ENCODE peak calls at places on chromosome 11, in nine cellular contexts. One of them, this sample, is unnamed.

GRCh38 chr11:46617451-46618314 is at the start of gene ATG13:
- DNase-seq in HFF-Myc: peak
- DNase-seq in HFFc6: peak
- DNase-seq in activated T-helper 1 cell treated with anti-CD3 and anti-CD28 coated beads, Interleukin-12 subunit alpha, Interleukin-12 subunit beta, Interleukin-2, Interleukin-4 antibody, amounts not matched to agents 30 ng/mL and 10 ng/mL and 1 ng/mL, durations not matched to agents 14 hours and 24 hours and 36 hours: peak
- DNase-seq in NK-92 treated with Interleukin-12 subunit alpha and Interleukin-12 subunit beta, amount 100 ng/mL, for 24 hours: peak
- DNase-seq in AG10803: peak
- DNase-seq in naive thymus-derived CD4-positive, alpha-beta T cell: peak
- DNase-seq in NCI-H2171: peak
- DNase-seq in BJ: no peak
- DNase-seq in this sample: peak

GRCh38 chr11:35752115-35752514 is 89.5 kb downstream of the TRIM44 start:
- DNase-seq in NK-92 treated with Interleukin-12 subunit alpha and Interleukin-12 subunit beta, amount 100 ng/mL, for 24 hours: no peak
- DNase-seq in AG10803: peak
- DNase-seq in BJ: no peak
- DNase-seq in HFF-Myc: no peak
- DNase-seq in HFFc6: peak
- DNase-seq in activated T-helper 1 cell treated with anti-CD3 and anti-CD28 coated beads, Interleukin-12 subunit alpha, Interleukin-12 subunit beta, Interleukin-2, Interleukin-4 antibody, amounts not matched to agents 30 ng/mL and 10 ng/mL and 1 ng/mL, durations not matched to agents 14 hours and 24 hours and 36 hours: no peak
- DNase-seq in NCI-H2171: no peak
- DNase-seq in naive thymus-derived CD4-positive, alpha-beta T cell: no peak
- DNase-seq in this sample: no peak

GRCh38 chr11:25667871-25668270 is 664.1 kb upstream of the ANO3 start:
- DNase-seq in NK-92 treated with Interleukin-12 subunit alpha and Interleukin-12 subunit beta, amount 100 ng/mL, for 24 hours: no peak
- DNase-seq in naive thymus-derived CD4-positive, alpha-beta T cell: no peak
- DNase-seq in AG10803: no peak
- DNase-seq in activated T-helper 1 cell treated with anti-CD3 and anti-CD28 coated beads, Interleukin-12 subunit alpha, Interleukin-12 subunit beta, Interleukin-2, Interleukin-4 antibody, amounts not matched to agents 30 ng/mL and 10 ng/mL and 1 ng/mL, durations not matched to agents 14 hours and 24 hours and 36 hours: no peak
- DNase-seq in BJ: no peak
- DNase-seq in HFF-Myc: no peak
- DNase-seq in NCI-H2171: no peak
- DNase-seq in HFFc6: no peak
- DNase-seq in this sample: no peak

GRCh38 chr11:129365816-129366215 is 9.8 kb upstream of the BARX2 start:
- DNase-seq in naive thymus-derived CD4-positive, alpha-beta T cell: no peak
- DNase-seq in AG10803: no peak
- DNase-seq in BJ: no peak
- DNase-seq in NK-92 treated with Interleukin-12 subunit alpha and Interleukin-12 subunit beta, amount 100 ng/mL, for 24 hours: no peak
- DNase-seq in activated T-helper 1 cell treated with anti-CD3 and anti-CD28 coated beads, Interleukin-12 subunit alpha, Interleukin-12 subunit beta, Interleukin-2, Interleukin-4 antibody, amounts not matched to agents 30 ng/mL and 10 ng/mL and 1 ng/mL, durations not matched to agents 14 hours and 24 hours and 36 hours: no peak
- DNase-seq in HFF-Myc: no peak
- DNase-seq in NCI-H2171: no peak
- DNase-seq in HFFc6: no peak
- DNase-seq in this sample: no peak

GRCh38 chr11:96187779-96188624 is 155.0 kb downstream of the MAML2 start:
- DNase-seq in activated T-helper 1 cell treated with anti-CD3 and anti-CD28 coated beads, Interleukin-12 subunit alpha, Interleukin-12 subunit beta, Interleukin-2, Interleukin-4 antibody, amounts not matched to agents 30 ng/mL and 10 ng/mL and 1 ng/mL, durations not matched to agents 14 hours and 24 hours and 36 hours: no peak
- DNase-seq in HFFc6: peak
- DNase-seq in HFF-Myc: peak
- DNase-seq in NCI-H2171: no peak
- DNase-seq in BJ: peak
- DNase-seq in AG10803: peak
- DNase-seq in NK-92 treated with Interleukin-12 subunit alpha and Interleukin-12 subunit beta, amount 100 ng/mL, for 24 hours: no peak
- DNase-seq in naive thymus-derived CD4-positive, alpha-beta T cell: no peak
- DNase-seq in this sample: no peak

GRCh38 chr11:14029971-14030531 is 67.5 kb downstream of the SPON1 start:
- DNase-seq in NCI-H2171: no peak
- DNase-seq in activated T-helper 1 cell treated with anti-CD3 and anti-CD28 coated beads, Interleukin-12 subunit alpha, Interleukin-12 subunit beta, Interleukin-2, Interleukin-4 antibody, amounts not matched to agents 30 ng/mL and 10 ng/mL and 1 ng/mL, durations not matched to agents 14 hours and 24 hours and 36 hours: no peak
- DNase-seq in HFFc6: no peak
- DNase-seq in NK-92 treated with Interleukin-12 subunit alpha and Interleukin-12 subunit beta, amount 100 ng/mL, for 24 hours: no peak
- DNase-seq in AG10803: peak
- DNase-seq in naive thymus-derived CD4-positive, alpha-beta T cell: no peak
- DNase-seq in BJ: no peak
- DNase-seq in HFF-Myc: peak
- DNase-seq in this sample: peak

GRCh38 chr11:22197139-22197893 is 4.4 kb downstream of the ANO5 start:
- DNase-seq in activated T-helper 1 cell treated with anti-CD3 and anti-CD28 coated beads, Interleukin-12 subunit alpha, Interleukin-12 subunit beta, Interleukin-2, Interleukin-4 antibody, amounts not matched to agents 30 ng/mL and 10 ng/mL and 1 ng/mL, durations not matched to agents 14 hours and 24 hours and 36 hours: no peak
- DNase-seq in naive thymus-derived CD4-positive, alpha-beta T cell: no peak
- DNase-seq in BJ: no peak
- DNase-seq in AG10803: no peak
- DNase-seq in NK-92 treated with Interleukin-12 subunit alpha and Interleukin-12 subunit beta, amount 100 ng/mL, for 24 hours: no peak
- DNase-seq in NCI-H2171: no peak
- DNase-seq in HFF-Myc: no peak
- DNase-seq in HFFc6: no peak
- DNase-seq in this sample: no peak

GRCh38 chr11:11265320-11265719 is 87.7 kb downstream of the CSNK2A3 start:
- DNase-seq in HFFc6: no peak
- DNase-seq in HFF-Myc: no peak
- DNase-seq in NK-92 treated with Interleukin-12 subunit alpha and Interleukin-12 subunit beta, amount 100 ng/mL, for 24 hours: no peak
- DNase-seq in activated T-helper 1 cell treated with anti-CD3 and anti-CD28 coated beads, Interleukin-12 subunit alpha, Interleukin-12 subunit beta, Interleukin-2, Interleukin-4 antibody, amounts not matched to agents 30 ng/mL and 10 ng/mL and 1 ng/mL, durations not matched to agents 14 hours and 24 hours and 36 hours: no peak
- DNase-seq in AG10803: no peak
- DNase-seq in BJ: no peak
- DNase-seq in NCI-H2171: no peak
- DNase-seq in naive thymus-derived CD4-positive, alpha-beta T cell: no peak
- DNase-seq in this sample: no peak

GRCh38 chr11:122910775-122911174 is 28.2 kb downstream of the JHY start:
- DNase-seq in NK-92 treated with Interleukin-12 subunit alpha and Interleukin-12 subunit beta, amount 100 ng/mL, for 24 hours: no peak
- DNase-seq in naive thymus-derived CD4-positive, alpha-beta T cell: no peak
- DNase-seq in NCI-H2171: no peak
- DNase-seq in BJ: no peak
- DNase-seq in HFF-Myc: no peak
- DNase-seq in AG10803: peak
- DNase-seq in HFFc6: peak
- DNase-seq in activated T-helper 1 cell treated with anti-CD3 and anti-CD28 coated beads, Interleukin-12 subunit alpha, Interleukin-12 subunit beta, Interleukin-2, Interleukin-4 antibody, amounts not matched to agents 30 ng/mL and 10 ng/mL and 1 ng/mL, durations not matched to agents 14 hours and 24 hours and 36 hours: no peak
- DNase-seq in this sample: no peak

GRCh38 chr11:21769188-21769587 is 423.7 kb upstream of the ANO5 start:
- DNase-seq in BJ: no peak
- DNase-seq in activated T-helper 1 cell treated with anti-CD3 and anti-CD28 coated beads, Interleukin-12 subunit alpha, Interleukin-12 subunit beta, Interleukin-2, Interleukin-4 antibody, amounts not matched to agents 30 ng/mL and 10 ng/mL and 1 ng/mL, durations not matched to agents 14 hours and 24 hours and 36 hours: no peak
- DNase-seq in NK-92 treated with Interleukin-12 subunit alpha and Interleukin-12 subunit beta, amount 100 ng/mL, for 24 hours: no peak
- DNase-seq in HFFc6: no peak
- DNase-seq in HFF-Myc: no peak
- DNase-seq in naive thymus-derived CD4-positive, alpha-beta T cell: no peak
- DNase-seq in NCI-H2171: no peak
- DNase-seq in AG10803: no peak
- DNase-seq in this sample: no peak

GRCh38 chr11:14253878-14254277 is 105.1 kb downstream of the RRAS2 start:
- DNase-seq in NCI-H2171: no peak
- DNase-seq in BJ: no peak
- DNase-seq in naive thymus-derived CD4-positive, alpha-beta T cell: no peak
- DNase-seq in HFFc6: no peak
- DNase-seq in HFF-Myc: no peak
- DNase-seq in activated T-helper 1 cell treated with anti-CD3 and anti-CD28 coated beads, Interleukin-12 subunit alpha, Interleukin-12 subunit beta, Interleukin-2, Interleukin-4 antibody, amounts not matched to agents 30 ng/mL and 10 ng/mL and 1 ng/mL, durations not matched to agents 14 hours and 24 hours and 36 hours: no peak
- DNase-seq in NK-92 treated with Interleukin-12 subunit alpha and Interleukin-12 subunit beta, amount 100 ng/mL, for 24 hours: no peak
- DNase-seq in AG10803: no peak
- DNase-seq in this sample: no peak

GRCh38 chr11:65719887-65720236 is 736 bp downstream of the RNASEH2C start:
- DNase-seq in NCI-H2171: no peak
- DNase-seq in naive thymus-derived CD4-positive, alpha-beta T cell: no peak
- DNase-seq in HFFc6: peak
- DNase-seq in activated T-helper 1 cell treated with anti-CD3 and anti-CD28 coated beads, Interleukin-12 subunit alpha, Interleukin-12 subunit beta, Interleukin-2, Interleukin-4 antibody, amounts not matched to agents 30 ng/mL and 10 ng/mL and 1 ng/mL, durations not matched to agents 14 hours and 24 hours and 36 hours: peak
- DNase-seq in AG10803: peak
- DNase-seq in BJ: no peak
- DNase-seq in NK-92 treated with Interleukin-12 subunit alpha and Interleukin-12 subunit beta, amount 100 ng/mL, for 24 hours: no peak
- DNase-seq in HFF-Myc: no peak
- DNase-seq in this sample: no peak

This sample was measured in occipital lobe.